ENCODE peak calls at places on chromosomes 4 and X, in seven cellular contexts. L is T-helper 2 cell; P is hypothalamus; N is body of pancreas; R is NCI-H1092 treated with DMSO at 0.1 percent for 48 hours; A is effector CD4-positive, alpha-beta T cell; I is fibroblast of lung. H is an unnamed sample.

GRCh38 chr4:16695896-16696295 is 202.5 kb downstream of the LDB2 start:
- DNase-seq in L (no peak), P (no peak), N (no peak), R (no peak), A (no peak), I (no peak), H (no peak)

GRCh38 chrX:133985164-133986007 is at the start of gene GPC3:
- DNase-seq in L (peak), P (no peak), N (peak), R (peak), A (no peak), I (peak), H (peak)

GRCh38 chr4:39020130-39020529 is 12.1 kb downstream of the TMEM156 start:
- DNase-seq in L (no peak), P (no peak), N (no peak), R (no peak), A (no peak), I (no peak), H (no peak)

GRCh38 chr4:118348886-118349285 is 3.9 kb downstream of the PRSS12 start:
- DNase-seq in L (no peak), P (no peak), N (no peak), R (no peak), A (no peak), I (no peak), H (no peak)

GRCh38 chrX:36983831-36984230 is 24.3 kb upstream of the FAM47C start:
- DNase-seq in L (no peak), P (no peak), N (no peak), R (no peak), A (no peak), I (no peak), H (no peak)

GRCh38 chrX:12227412-12228041 is 89.3 kb downstream of the FRMPD4 start:
- DNase-seq in L (no peak), P (no peak), N (no peak), R (no peak), A (no peak), I (no peak), H (no peak)

GRCh38 chrX:153925387-153925738 is 701 bp downstream of the ARHGAP4 start:
- DNase-seq in L (no peak), P (no peak), N (no peak), R (no peak), A (no peak), I (no peak), H (no peak)

GRCh38 chr4:177128306-177128705 is 181.4 kb upstream of the NEIL3 start:
- DNase-seq in L (no peak), P (no peak), N (no peak), R (no peak), A (no peak), I (no peak), H (no peak)

GRCh38 chr4:151865327-151865726 is 104.5 kb upstream of the GATB start:
- DNase-seq in L (no peak), P (no peak), N (peak), R (no peak), A (no peak), I (no peak), H (no peak)

GRCh38 chr4:174365018-174365587 is 81.4 kb downstream of the CEP44 start:
- DNase-seq in L (no peak), P (no peak), N (no peak), R (peak), A (no peak), I (peak), H (no peak)

GRCh38 chr4:153785830-153786721 is 2.8 kb downstream of the SFRP2 start:
- DNase-seq in L (no peak), P (no peak), N (no peak), R (no peak), A (no peak), I (peak), H (no peak)

GRCh38 chr4:63459329-63459728 is 949.9 kb downstream of the TECRL start:
- DNase-seq in L (no peak), P (no peak), N (no peak), R (no peak), A (no peak), I (no peak), H (no peak)

GRCh38 chrX:49053223-49054072 is 5.4 kb upstream of the CCDC120 start:
- DNase-seq in L (peak), P (no peak), N (peak), R (peak), A (peak), I (peak), H (no peak)

GRCh38 chrX:130264573-130264972 is 4.1 kb downstream of the ZNF280C start:
- DNase-seq in L (no peak), P (no peak), N (no peak), R (no peak), A (no peak), I (no peak), H (no peak)

GRCh38 chr4:6892190-6892908 is 17.3 kb upstream of the TBC1D14 start:
- DNase-seq in L (no peak), P (no peak), N (no peak), R (no peak), A (no peak), I (peak), H (peak)

GRCh38 chr4:13102344-13102743 is 381.8 kb downstream of the RAB28 start:
- DNase-seq in L (no peak), P (no peak), N (no peak), R (no peak), A (no peak), I (no peak), H (no peak)

GRCh38 chr4:150033937-150034336 is 44.3 kb upstream of the DCLK2 start:
- DNase-seq in L (no peak), P (no peak), N (peak), R (peak), A (no peak), I (peak), H (no peak)

GRCh38 chr4:137124278-137124932 is 407.9 kb downstream of the PCDH18 start:
- DNase-seq in L (no peak), P (no peak), N (no peak), R (peak), A (no peak), I (peak), H (no peak)

GRCh38 chr4:104941661-104942062 is 205.0 kb upstream of the TET2 start:
- DNase-seq in L (no peak), P (no peak), N (no peak), R (no peak), A (no peak), I (no peak), H (no peak)

GRCh38 chr4:61628727-61629126 is 428.6 kb downstream of the ADGRL3 start:
- DNase-seq in L (no peak), P (no peak), N (no peak), R (no peak), A (no peak), I (no peak), H (no peak)

GRCh38 chr4:152981278-152981677 is 45.2 kb downstream of the FHDC1 start:
- DNase-seq in L (no peak), P (no peak), N (no peak), R (no peak), A (no peak), I (no peak), H (no peak)

GRCh38 chrX:2664497-2664896 is 26.6 kb upstream of the CD99 start:
- DNase-seq in L (no peak), P (no peak), N (no peak), R (no peak), A (no peak), I (peak), H (no peak)

GRCh38 chr4:167934216-167934615 is 158.1 kb upstream of the ANXA10 start:
- DNase-seq in L (no peak), P (no peak), N (no peak), R (no peak), A (no peak), I (no peak), H (no peak)

GRCh38 chrX:57595381-57595811 is 3.6 kb downstream of the ZXDB start:
- DNase-seq in L (no peak), P (no peak), N (no peak), R (no peak), A (no peak), I (peak), H (no peak)

GRCh38 chr4:10582059-10582686 is 102.4 kb downstream of the CLNK start:
- DNase-seq in L (no peak), P (no peak), N (peak), R (peak), A (no peak), I (peak), H (no peak)

GRCh38 chr4:20338841-20339240 is 87.1 kb downstream of the SLIT2 start:
- DNase-seq in L (no peak), P (no peak), N (no peak), R (no peak), A (no peak), I (no peak), H (no peak)

GRCh38 chr4:16194199-16194598 is 32.1 kb downstream of the TAPT1 start:
- DNase-seq in L (no peak), P (no peak), N (no peak), R (no peak), A (no peak), I (no peak), H (no peak)

GRCh38 chr4:189974056-189974455 is 33.4 kb downstream of the FRG1 start:
- DNase-seq in L (no peak), P (no peak), N (no peak), R (no peak), A (no peak), I (peak), H (no peak)

GRCh38 chr4:4866833-4867744 is 7.6 kb downstream of the MSX1 start:
- DNase-seq in L (no peak), P (no peak), N (peak), R (no peak), A (no peak), I (no peak), H (no peak)

GRCh38 chrX:39309721-39310152 is 508.5 kb downstream of the MID1IP1 start:
- DNase-seq in L (peak), P (no peak), N (no peak), R (no peak), A (peak), I (no peak), H (no peak)

GRCh38 chr4:185966997-185967775 is 101.8 kb upstream of the TLR3 start:
- DNase-seq in L (no peak), P (no peak), N (no peak), R (no peak), A (no peak), I (no peak), H (no peak)

GRCh38 chr4:4395849-4396627 is 9.1 kb downstream of the NSG1 start:
- DNase-seq in L (no peak), P (no peak), N (no peak), R (peak), A (no peak), I (peak), H (no peak)

GRCh38 chr4:128284317-128284716 is 3.3 kb downstream of the PGRMC2 start:
- DNase-seq in L (no peak), P (no peak), N (peak), R (no peak), A (no peak), I (no peak), H (no peak)

GRCh38 chrX:110322603-110323002 is 4.7 kb upstream of the AMMECR1 start:
- DNase-seq in L (no peak), P (no peak), N (no peak), R (peak), A (no peak), I (no peak), H (no peak)

GRCh38 chr4:67152976-67153375 is 392.3 kb downstream of the CENPC start:
- DNase-seq in L (no peak), P (no peak), N (no peak), R (no peak), A (no peak), I (no peak), H (no peak)

GRCh38 chrX:18290200-18290599 is 64.3 kb downstream of the SCML2 start:
- DNase-seq in L (no peak), P (no peak), N (no peak), R (no peak), A (no peak), I (peak), H (no peak)

GRCh38 chr4:78735697-78736096 is 40.5 kb upstream of the BMP2K start:
- DNase-seq in L (no peak), P (no peak), N (no peak), R (no peak), A (no peak), I (no peak), H (no peak)

H was measured in left lobe of liver.